ENCODE peak calls at places on chromosomes 12 and 14, in ten cellular contexts. S is esophagus muscularis mucosa, Y is AG04450, Z is psoas muscle, X is brain microvascular endothelial cell, V is adrenal gland, T is A549, G is OCI-LY7, C is mammary epithelial cell, D is body of pancreas. R is an unnamed sample.

GRCh38 chr14:20998674-20999366 is at the start of gene SLC39A2:
- DNase-seq in S (no peak), Y (no peak), Z (peak; percentile 52), X (peak; percentile 72), V (no peak), T (no peak), G (no peak), C (peak; percentile 87), D (no peak), R (no peak)

GRCh38 chr14:100825691-100826331 is at the start of gene MEG3:
- DNase-seq in S (no peak), Y (peak; percentile 65), Z (peak; percentile 56), X (peak; percentile 76), V (peak; percentile 73), T (peak; percentile 51), G (no peak), C (no peak), D (peak; percentile 53), R (no peak)

GRCh38 chr12:54370218-54370730 is 6.0 kb upstream of the GPR84 start:
- DNase-seq in S (no peak), Y (peak; percentile 46), Z (peak; percentile 83), X (peak; percentile 57), V (peak; percentile 81), T (peak; percentile 90), G (no peak), C (peak; percentile 65), D (peak; percentile 80), R (no peak)

GRCh38 chr12:66025477-66025876 is 105.1 kb downstream of the LLPH start:
- DNase-seq in S (peak; percentile 17), Y (no peak), Z (no peak), X (no peak), V (no peak), T (no peak), G (no peak), C (no peak), D (no peak), R (no peak)

GRCh38 chr12:26396402-26396801 is 201.0 kb downstream of the SSPN start:
- DNase-seq in S (no peak), Y (no peak), Z (no peak), X (no peak), V (no peak), T (no peak), G (no peak), C (no peak), D (no peak), R (no peak)

GRCh38 chr14:102924632-102925588 is 2.4 kb downstream of the AMN start:
- DNase-seq in S (no peak), Y (no peak), Z (no peak), X (no peak), V (no peak), T (no peak), G (no peak), C (no peak), D (no peak), R (no peak)

GRCh38 chr12:509494-509893 is 49.8 kb downstream of the B4GALNT3 start:
- DNase-seq in S (no peak), Y (no peak), Z (no peak), X (peak; percentile 14), V (no peak), T (no peak), G (peak; percentile 52), C (no peak), D (no peak), R (no peak)

GRCh38 chr12:119802472-119802871 is 74.6 kb downstream of the CIT start:
- DNase-seq in S (no peak), Y (no peak), Z (peak; percentile 62), X (no peak), V (peak; percentile 48), T (no peak), G (no peak), C (no peak), D (no peak), R (no peak)

GRCh38 chr14:99690636-99691035 is 6.5 kb downstream of the CYP46A1 start:
- DNase-seq in S (no peak), Y (no peak), Z (no peak), X (no peak), V (no peak), T (no peak), G (no peak), C (no peak), D (no peak), R (no peak)

GRCh38 chr14:91419451-91419850 is 1.8 kb upstream of the CCDC88C start:
- DNase-seq in S (no peak), Y (no peak), Z (no peak), X (no peak), V (no peak), T (no peak), G (no peak), C (no peak), D (no peak), R (no peak)

GRCh38 chr14:91417983-91418386 is 365 bp upstream of the CCDC88C start:
- DNase-seq in S (no peak), Y (no peak), Z (peak; percentile 42), X (no peak), V (no peak), T (peak; percentile 72), G (peak; percentile 78), C (no peak), D (peak; percentile 46), R (no peak)

GRCh38 chr14:91418387-91419043 is 895 bp upstream of the CCDC88C start:
- DNase-seq in S (no peak), Y (no peak), Z (peak; percentile 66), X (peak; percentile 49), V (peak; percentile 74), T (peak; percentile 68), G (peak; percentile 82), C (peak; percentile 42), D (peak; percentile 74), R (peak; percentile 56)

GRCh38 chr14:91417134-91417982 is at the start of gene CCDC88C:
- DNase-seq in S (no peak), Y (no peak), Z (peak; percentile 65), X (no peak), V (peak; percentile 61), T (peak; percentile 69), G (peak; percentile 84), C (no peak), D (peak; percentile 76), R (no peak)

GRCh38 chr14:91419044-91419397 is 1.4 kb upstream of the CCDC88C start:
- DNase-seq in S (no peak), Y (no peak), Z (no peak), X (no peak), V (no peak), T (no peak), G (no peak), C (no peak), D (no peak), R (no peak)
- TF ChIP-seq CTCF in S (no peak), Y (no peak), Z (no peak), X (no peak), V (no peak), T (no peak), G (peak; percentile 10), C (no peak), D (no peak), R (peak; percentile 64)

GRCh38 chr14:22587247-22587646 is 1.8 kb downstream of the DAD1 start:
- DNase-seq in S (no peak), Y (no peak), Z (no peak), X (no peak), V (no peak), T (no peak), G (no peak), C (no peak), D (no peak), R (no peak)
- H3K4me3 ChIP-seq in S (no peak overlapping the region), Y (no peak overlapping the region), Z (peak overlapping the region; percentile 80), X (no peak overlapping the region), V (peak overlapping the region; percentile 89), T (no peak overlapping the region), G (peak overlapping the region; percentile 91), C (no peak overlapping the region), D (no peak overlapping the region), R (no peak overlapping the region)

GRCh38 chr14:94143239-94143638 is 13.8 kb upstream of the IFI27L2 start:
- DNase-seq in S (peak; percentile 29), Y (no peak), Z (no peak), X (no peak), V (no peak), T (no peak), G (peak; percentile 41), C (no peak), D (no peak), R (no peak)
- TF ChIP-seq CTCF in S (peak; percentile 11), Y (peak; percentile 44), Z (peak; percentile 16), X (peak; percentile 66), V (no peak), T (no peak), G (peak; percentile 69), C (peak; percentile 40), D (no peak), R (peak; percentile 41)

GRCh38 chr14:49623941-49624806 is 3.6 kb downstream of the MGAT2 start:
- DNase-seq in S (no peak), Y (no peak), Z (no peak), X (no peak), V (no peak), T (no peak), G (peak; percentile 44), C (peak; percentile 81), D (no peak), R (no peak)
- H3K4me3 ChIP-seq in S (no peak overlapping the region), Y (no peak overlapping the region), Z (no peak overlapping the region), X (no peak overlapping the region), V (no peak overlapping the region), T (no peak overlapping the region), G (peak overlapping the region; percentile 88), C (no peak overlapping the region), D (no peak overlapping the region), R (peak overlapping the region; percentile 39)

GRCh38 chr12:40829738-40830144 is 137.5 kb downstream of the CNTN1 start:
- DNase-seq in S (no peak), Y (no peak), Z (no peak), X (no peak), V (no peak), T (peak; percentile 72), G (no peak), C (peak; percentile 83), D (no peak), R (no peak)
- TF ChIP-seq CTCF in S (no peak), Y (no peak), Z (no peak), X (no peak), V (no peak), T (no peak), G (no peak), C (no peak), D (no peak), R (no peak)

GRCh38 chr12:9732966-9733461 is at the start of gene CLECL1:
- DNase-seq in S (no peak), Y (no peak), Z (no peak), X (no peak), V (no peak), T (no peak), G (peak; percentile 66), C (no peak), D (no peak), R (no peak)
- H3K4me3 ChIP-seq in S (no peak within 1 kb of the TSS), Y (no peak within 1 kb of the TSS), Z (no peak within 1 kb of the TSS), X (no peak within 1 kb of the TSS), V (no peak within 1 kb of the TSS), T (no peak within 1 kb of the TSS), G (peak within 1 kb of the TSS; percentile 78), C (no peak within 1 kb of the TSS), D (no peak within 1 kb of the TSS), R (no peak within 1 kb of the TSS)